ENCODE peak calls at places on chromosomes 4 and X, in four cellular contexts. C, O, F and E are unnamed samples.

GRCh38 chrX:110045421-110045820 is 42.5 kb downstream of the TMEM164 start:
- DNase-seq in C (no peak), O (no peak), F (no peak), E (no peak)

GRCh38 chr4:76078033-76078613 is 3.6 kb downstream of the ART3 start:
- DNase-seq in C (no peak), O (no peak), F (peak; percentile 51), E (no peak)

GRCh38 chr4:152247271-152247975 is 288.5 kb downstream of the FBXW7 start:
- DNase-seq in C (no peak), O (no peak), F (no peak), E (no peak)

GRCh38 chr4:47315346-47315745 is 148.2 kb downstream of the COMMD8 start:
- DNase-seq in C (no peak), O (no peak), F (peak; percentile 68), E (no peak)

GRCh38 chr4:1406416-1406945 is at the start of gene NKX1-1:
- DNase-seq in C (no peak), O (no peak), F (no peak), E (no peak)

GRCh38 chrX:129938081-129938480 is 32.1 kb downstream of the UTP14A start:
- DNase-seq in C (no peak), O (no peak), F (no peak), E (no peak)

GRCh38 chrX:44223150-44223549 is 120.3 kb downstream of the EFHC2 start:
- DNase-seq in C (no peak), O (no peak), F (peak; percentile 56), E (peak; percentile 8)

GRCh38 chrX:19616959-19617358 is 101.7 kb upstream of the MAP3K15 start:
- DNase-seq in C (no peak), O (no peak), F (no peak), E (no peak)

GRCh38 chr4:6516762-6517161 is 44.3 kb upstream of the PPP2R2C start:
- DNase-seq in C (no peak), O (no peak), F (no peak), E (no peak)

GRCh38 chr4:81714251-81714650 is 242.5 kb upstream of the RASGEF1B start:
- DNase-seq in C (no peak), O (no peak), F (no peak), E (no peak)

GRCh38 chr4:110823251-110823650 is 200.4 kb upstream of the PITX2 start:
- DNase-seq in C (no peak), O (no peak), F (peak; percentile 45), E (no peak)

GRCh38 chr4:107044170-107044569 is 8.1 kb upstream of the DKK2 start:
- DNase-seq in C (no peak), O (no peak), F (peak; percentile 39), E (no peak)

GRCh38 chr4:176377705-176378302 is 58.0 kb downstream of the SPCS3 start:
- DNase-seq in C (no peak), O (no peak), F (peak; percentile 18), E (no peak)

GRCh38 chr4:185390941-185391340 is 4.8 kb downstream of the LRP2BP start:
- DNase-seq in C (no peak), O (no peak), F (no peak), E (no peak)